ENCODE peak calls at places on chromosome 5, in seven cellular contexts. One of them, this sample, is unnamed.

GRCh38 chr5:17910318-17910717 is 276.1 kb downstream of the TAF11L14 start:
- DNase-seq in left ventricle myocardium inferior: no peak
- DNase-seq in body of pancreas: no peak
- DNase-seq in heart left ventricle: no peak
- DNase-seq in left lung: no peak
- DNase-seq in right cardiac atrium: no peak
- DNase-seq in Peyer's patch: no peak
- DNase-seq in this sample: no peak

GRCh38 chr5:39187873-39188731 is 31.3 kb downstream of the FYB1 start:
- DNase-seq in Peyer's patch: no peak
- DNase-seq in heart left ventricle: no peak
- DNase-seq in body of pancreas: no peak
- DNase-seq in left lung: no peak
- DNase-seq in left ventricle myocardium inferior: no peak
- DNase-seq in right cardiac atrium: no peak
- DNase-seq in this sample: no peak

GRCh38 chr5:172688735-172689572 is 47.9 kb downstream of the NEURL1B start:
- DNase-seq in left lung: no peak
- DNase-seq in body of pancreas: peak; percentile 75
- DNase-seq in left ventricle myocardium inferior: peak; percentile 58
- DNase-seq in heart left ventricle: no peak
- DNase-seq in right cardiac atrium: peak; percentile 86
- DNase-seq in Peyer's patch: no peak
- DNase-seq in this sample: peak; percentile 56

GRCh38 chr5:1211701-1212100 is 10.3 kb downstream of the SLC6A19 start:
- DNase-seq in body of pancreas: no peak
- DNase-seq in right cardiac atrium: no peak
- DNase-seq in Peyer's patch: no peak
- DNase-seq in left lung: no peak
- DNase-seq in left ventricle myocardium inferior: no peak
- DNase-seq in heart left ventricle: no peak
- DNase-seq in this sample: no peak

GRCh38 chr5:1312206-1312605 is 17.3 kb upstream of the TERT start:
- DNase-seq in left lung: no peak
- DNase-seq in body of pancreas: no peak
- DNase-seq in heart left ventricle: no peak
- DNase-seq in Peyer's patch: no peak
- DNase-seq in left ventricle myocardium inferior: peak; percentile 10
- DNase-seq in right cardiac atrium: no peak
- DNase-seq in this sample: no peak

GRCh38 chr5:138949988-138950387 is 74.9 kb upstream of the LRRTM2 start:
- DNase-seq in left ventricle myocardium inferior: no peak
- DNase-seq in heart left ventricle: no peak
- DNase-seq in right cardiac atrium: no peak
- DNase-seq in Peyer's patch: peak; percentile 11
- DNase-seq in body of pancreas: peak; percentile 88
- DNase-seq in left lung: no peak
- DNase-seq in this sample: no peak

GRCh38 chr5:72248352-72249032 is 71.5 kb downstream of the MRPS27 start:
- DNase-seq in Peyer's patch: no peak
- DNase-seq in right cardiac atrium: peak; percentile 27
- DNase-seq in heart left ventricle: peak; percentile 60
- DNase-seq in left ventricle myocardium inferior: no peak
- DNase-seq in body of pancreas: peak; percentile 64
- DNase-seq in left lung: peak; percentile 39
- DNase-seq in this sample: no peak

GRCh38 chr5:143153332-143154119 is 250.0 kb downstream of the NR3C1 start:
- DNase-seq in right cardiac atrium: peak; percentile 93
- DNase-seq in Peyer's patch: no peak
- DNase-seq in left lung: no peak
- DNase-seq in heart left ventricle: peak; percentile 66
- DNase-seq in body of pancreas: peak; percentile 28
- DNase-seq in left ventricle myocardium inferior: peak; percentile 74
- DNase-seq in this sample: no peak

GRCh38 chr5:160703547-160704189 is 148.3 kb downstream of the ATP10B start:
- DNase-seq in left lung: no peak
- DNase-seq in heart left ventricle: no peak
- DNase-seq in left ventricle myocardium inferior: no peak
- DNase-seq in body of pancreas: no peak
- DNase-seq in right cardiac atrium: no peak
- DNase-seq in Peyer's patch: no peak
- DNase-seq in this sample: no peak

GRCh38 chr5:101677961-101678360 is 618.1 kb downstream of the SLCO4C1 start:
- DNase-seq in left ventricle myocardium inferior: no peak
- DNase-seq in right cardiac atrium: no peak
- DNase-seq in Peyer's patch: no peak
- DNase-seq in left lung: no peak
- DNase-seq in heart left ventricle: no peak
- DNase-seq in body of pancreas: no peak
- DNase-seq in this sample: no peak

GRCh38 chr5:172877496-172878260 is 43.6 kb downstream of the ERGIC1 start:
- DNase-seq in body of pancreas: no peak
- DNase-seq in right cardiac atrium: no peak
- DNase-seq in heart left ventricle: no peak
- DNase-seq in left ventricle myocardium inferior: no peak
- DNase-seq in left lung: no peak
- DNase-seq in Peyer's patch: no peak
- DNase-seq in this sample: no peak

GRCh38 chr5:147509710-147510651 is at the start of gene DPYSL3:
- DNase-seq in left lung: peak; percentile 65
- DNase-seq in right cardiac atrium: peak; percentile 93
- DNase-seq in heart left ventricle: peak; percentile 72
- DNase-seq in body of pancreas: peak; percentile 62
- DNase-seq in left ventricle myocardium inferior: peak; percentile 74
- DNase-seq in Peyer's patch: peak; percentile 66
- DNase-seq in this sample: no peak

GRCh38 chr5:171166766-171167165 is 142.3 kb upstream of the TLX3 start:
- DNase-seq in body of pancreas: no peak
- DNase-seq in Peyer's patch: no peak
- DNase-seq in left ventricle myocardium inferior: no peak
- DNase-seq in right cardiac atrium: no peak
- DNase-seq in left lung: no peak
- DNase-seq in heart left ventricle: no peak
- DNase-seq in this sample: no peak

GRCh38 chr5:126403156-126403555 is 20.1 kb upstream of the GRAMD2B start:
- DNase-seq in right cardiac atrium: no peak
- DNase-seq in left lung: no peak
- DNase-seq in Peyer's patch: no peak
- DNase-seq in left ventricle myocardium inferior: no peak
- DNase-seq in heart left ventricle: no peak
- DNase-seq in body of pancreas: no peak
- DNase-seq in this sample: no peak

GRCh38 chr5:179343021-179343781 is 2.1 kb downstream of the ADAMTS2 start:
- DNase-seq in right cardiac atrium: peak; percentile 51
- DNase-seq in left lung: no peak
- DNase-seq in left ventricle myocardium inferior: no peak
- DNase-seq in body of pancreas: no peak
- DNase-seq in heart left ventricle: no peak
- DNase-seq in Peyer's patch: no peak
- DNase-seq in this sample: no peak

GRCh38 chr5:155729684-155730059 is 597.3 kb upstream of the SGCD start:
- DNase-seq in Peyer's patch: no peak
- DNase-seq in body of pancreas: no peak
- DNase-seq in left lung: no peak
- DNase-seq in left ventricle myocardium inferior: peak; percentile 77
- DNase-seq in right cardiac atrium: peak; percentile 80
- DNase-seq in heart left ventricle: peak; percentile 78
- DNase-seq in this sample: no peak

GRCh38 chr5:51472472-51472871 is 89.2 kb downstream of the ISL1 start:
- DNase-seq in right cardiac atrium: no peak
- DNase-seq in Peyer's patch: no peak
- DNase-seq in left lung: no peak
- DNase-seq in left ventricle myocardium inferior: no peak
- DNase-seq in body of pancreas: no peak
- DNase-seq in heart left ventricle: no peak
- DNase-seq in this sample: no peak

GRCh38 chr5:119327018-119327417 is 28.8 kb upstream of the TNFAIP8 start:
- DNase-seq in body of pancreas: no peak
- DNase-seq in Peyer's patch: no peak
- DNase-seq in left lung: no peak
- DNase-seq in right cardiac atrium: no peak
- DNase-seq in heart left ventricle: no peak
- DNase-seq in left ventricle myocardium inferior: no peak
- DNase-seq in this sample: no peak

GRCh38 chr5:113119271-113119924 is 142.8 kb downstream of the DCP2 start:
- DNase-seq in heart left ventricle: peak; percentile 70
- DNase-seq in body of pancreas: no peak
- DNase-seq in Peyer's patch: peak; percentile 50
- DNase-seq in left ventricle myocardium inferior: peak; percentile 86
- DNase-seq in right cardiac atrium: peak; percentile 93
- DNase-seq in left lung: peak; percentile 40
- DNase-seq in this sample: no peak

GRCh38 chr5:177448244-177448950 is 1.8 kb downstream of the PRR7 start:
- DNase-seq in left lung: no peak
- DNase-seq in right cardiac atrium: no peak
- DNase-seq in body of pancreas: no peak
- DNase-seq in left ventricle myocardium inferior: no peak
- DNase-seq in Peyer's patch: no peak
- DNase-seq in heart left ventricle: no peak
- DNase-seq in this sample: no peak

GRCh38 chr5:177447066-177447610 is 524 bp downstream of the PRR7 start:
- DNase-seq in left lung: no peak
- DNase-seq in left ventricle myocardium inferior: no peak
- DNase-seq in Peyer's patch: no peak
- DNase-seq in heart left ventricle: no peak
- DNase-seq in body of pancreas: peak; percentile 67
- DNase-seq in right cardiac atrium: peak; percentile 75
- DNase-seq in this sample: peak; percentile 69

GRCh38 chr5:177449140-177450061 is 2.8 kb downstream of the PRR7 start:
- DNase-seq in right cardiac atrium: no peak
- DNase-seq in left lung: no peak
- DNase-seq in body of pancreas: no peak
- DNase-seq in heart left ventricle: no peak
- DNase-seq in left ventricle myocardium inferior: no peak
- DNase-seq in Peyer's patch: no peak
- DNase-seq in this sample: no peak

GRCh38 chr5:177446184-177447065 is at the start of gene PRR7:
- DNase-seq in right cardiac atrium: peak; percentile 91
- DNase-seq in left lung: no peak
- DNase-seq in body of pancreas: peak; percentile 56
- DNase-seq in heart left ventricle: peak; percentile 75
- DNase-seq in Peyer's patch: peak; percentile 75
- DNase-seq in left ventricle myocardium inferior: peak; percentile 60
- DNase-seq in this sample: peak; percentile 85

DNA sequence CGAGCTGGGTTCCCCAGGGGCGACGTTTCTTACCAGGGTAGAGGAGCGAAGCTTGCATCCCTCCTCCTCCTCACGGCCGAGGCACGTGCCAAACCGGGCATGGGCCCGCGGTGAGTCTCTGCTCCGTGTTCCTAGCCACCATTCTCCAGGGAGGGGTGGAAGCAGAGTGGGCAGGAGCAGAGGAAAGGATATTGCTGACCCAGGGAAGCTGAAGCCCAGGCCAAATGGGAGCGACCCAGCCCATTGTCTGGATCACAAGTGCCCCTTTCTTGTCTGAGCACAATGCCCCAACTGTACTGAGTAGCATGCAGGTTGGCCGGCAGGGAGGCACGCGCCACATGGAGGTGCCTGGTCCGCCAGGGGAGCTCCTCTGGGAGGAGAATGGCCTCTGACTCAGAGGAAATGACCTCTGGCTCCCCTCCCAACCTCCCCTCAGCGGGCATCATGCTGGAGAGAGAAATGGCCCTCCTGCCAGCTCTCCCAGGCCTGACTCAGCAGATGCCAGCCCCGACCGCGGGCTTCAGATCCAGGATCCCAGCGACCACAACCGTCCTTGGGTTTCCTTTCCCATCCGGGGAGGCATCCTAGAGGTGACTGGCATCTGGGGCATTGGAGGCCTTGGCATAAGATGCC is 1.1 kb downstream of the PRR7 start:
- DNase-seq in body of pancreas: peak; percentile 92
- DNase-seq in heart left ventricle: peak; percentile 60
- DNase-seq in Peyer's patch: no peak
- DNase-seq in left lung: no peak
- DNase-seq in left ventricle myocardium inferior: no peak
- DNase-seq in right cardiac atrium: no peak
- DNase-seq in this sample: no peak
- H3K4me1 ChIP-seq in body of pancreas: peaks cover 27% of the 10 kb centered on the region
- H3K4me1 ChIP-seq in heart left ventricle: peaks cover 19% of the 10 kb centered on the region
- H3K4me1 ChIP-seq in Peyer's patch: peaks cover 15% of the 10 kb centered on the region
- H3K4me1 ChIP-seq in left lung: peaks cover 41% of the 10 kb centered on the region
- H3K4me1 ChIP-seq in left ventricle myocardium inferior: peaks cover 31% of the 10 kb centered on the region
- H3K4me1 ChIP-seq in right cardiac atrium: no peaks in the 10 kb centered on the region
- H3K4me1 ChIP-seq in this sample: peaks cover 7% of the 10 kb centered on the region

GRCh38 chr5:68441309-68441708 is 225.8 kb downstream of the PIK3R1 start:
- DNase-seq in right cardiac atrium: no peak
- DNase-seq in Peyer's patch: no peak
- DNase-seq in left lung: no peak
- DNase-seq in body of pancreas: no peak
- DNase-seq in left ventricle myocardium inferior: no peak
- DNase-seq in heart left ventricle: no peak
- DNase-seq in this sample: no peak

GRCh38 chr5:68443091-68443490 is 227.5 kb downstream of the PIK3R1 start:
- DNase-seq in heart left ventricle: no peak
- DNase-seq in left ventricle myocardium inferior: no peak
- DNase-seq in left lung: no peak
- DNase-seq in body of pancreas: no peak
- DNase-seq in Peyer's patch: no peak
- DNase-seq in right cardiac atrium: no peak
- DNase-seq in this sample: no peak

GRCh38 chr5:68444048-68444447 is 228.5 kb downstream of the PIK3R1 start:
- DNase-seq in body of pancreas: no peak
- DNase-seq in heart left ventricle: no peak
- DNase-seq in left lung: no peak
- DNase-seq in right cardiac atrium: no peak
- DNase-seq in Peyer's patch: no peak
- DNase-seq in left ventricle myocardium inferior: no peak
- DNase-seq in this sample: no peak

GRCh38 chr5:68440255-68440654 is 224.7 kb downstream of the PIK3R1 start:
- DNase-seq in Peyer's patch: no peak
- DNase-seq in right cardiac atrium: no peak
- DNase-seq in left lung: no peak
- DNase-seq in left ventricle myocardium inferior: no peak
- DNase-seq in body of pancreas: no peak
- DNase-seq in heart left ventricle: no peak
- DNase-seq in this sample: no peak

GRCh38 chr5:68440666-68441065 is 225.1 kb downstream of the PIK3R1 start:
- DNase-seq in left ventricle myocardium inferior: no peak
- DNase-seq in heart left ventricle: no peak
- DNase-seq in right cardiac atrium: no peak
- DNase-seq in Peyer's patch: no peak
- DNase-seq in body of pancreas: no peak
- DNase-seq in left lung: no peak
- DNase-seq in this sample: no peak
- H3K4me3 ChIP-seq in left ventricle myocardium inferior: no peak overlapping the region
- H3K4me3 ChIP-seq in heart left ventricle: no peak overlapping the region
- H3K4me3 ChIP-seq in right cardiac atrium: no peak overlapping the region
- H3K4me3 ChIP-seq in Peyer's patch: no peak overlapping the region
- H3K4me3 ChIP-seq in body of pancreas: no peak overlapping the region
- H3K4me3 ChIP-seq in left lung: no peak overlapping the region
- H3K4me3 ChIP-seq in this sample: no peak overlapping the region

GRCh38 chr5:65932676-65933075 is 6.3 kb downstream of the ERBIN start:
- DNase-seq in heart left ventricle: no peak
- DNase-seq in left lung: no peak
- DNase-seq in Peyer's patch: no peak
- DNase-seq in left ventricle myocardium inferior: no peak
- DNase-seq in body of pancreas: no peak
- DNase-seq in right cardiac atrium: no peak
- DNase-seq in this sample: no peak
- H3K9me3 ChIP-seq in heart left ventricle: no peaks in the 10 kb centered on the region
- H3K9me3 ChIP-seq in left lung: no peaks in the 10 kb centered on the region
- H3K9me3 ChIP-seq in Peyer's patch: no peaks in the 10 kb centered on the region
- H3K9me3 ChIP-seq in left ventricle myocardium inferior: no peaks in the 10 kb centered on the region
- H3K9me3 ChIP-seq in body of pancreas: no peaks in the 10 kb centered on the region
- H3K9me3 ChIP-seq in right cardiac atrium: no peaks in the 10 kb centered on the region
- H3K9me3 ChIP-seq in this sample: no peaks in the 10 kb centered on the region

GRCh38 chr5:14219800-14220512 is 76.8 kb downstream of the TRIO start:
- DNase-seq in right cardiac atrium: no peak
- DNase-seq in heart left ventricle: no peak
- DNase-seq in body of pancreas: no peak
- DNase-seq in Peyer's patch: no peak
- DNase-seq in left lung: no peak
- DNase-seq in left ventricle myocardium inferior: no peak
- DNase-seq in this sample: no peak
- H3K4me1 ChIP-seq in right cardiac atrium: peaks cover 30% of the 10 kb centered on the region
- H3K4me1 ChIP-seq in heart left ventricle: peaks cover 26% of the 10 kb centered on the region
- H3K4me1 ChIP-seq in body of pancreas: peaks cover 40% of the 10 kb centered on the region
- H3K4me1 ChIP-seq in Peyer's patch: no peaks in the 10 kb centered on the region
- H3K4me1 ChIP-seq in left lung: peaks cover 57% of the 10 kb centered on the region
- H3K4me1 ChIP-seq in left ventricle myocardium inferior: peaks cover 85% of the 10 kb centered on the region
- H3K4me1 ChIP-seq in this sample: no peaks in the 10 kb centered on the region

This sample was measured in naive thymus-derived CD4-positive, alpha-beta T cell.